ENCODE peak calls at places on chromosomes 4 and X, in five cellular contexts. E is uterus, P is HepG2, O is H54, U is Peyer's patch. Z is an unnamed sample.

GRCh38 chr4:20496078-20496477 is 204.2 kb upstream of the PACRGL start:
- DNase-seq in E (no peak), P (no peak), O (no peak), U (no peak), Z (no peak)

GRCh38 chrX:13968198-13968597 is 61.5 kb downstream of the GEMIN8 start:
- DNase-seq in E (no peak), P (no peak), O (no peak), U (no peak), Z (no peak)

GRCh38 chr4:56050584-56050983 is 101.8 kb downstream of the CEP135 start:
- DNase-seq in E (no peak), P (no peak), O (no peak), U (no peak), Z (peak)

GRCh38 chr4:20251796-20252655 is at the start of gene SLIT2:
- DNase-seq in E (peak), P (peak), O (peak), U (peak), Z (peak)

GRCh38 chrX:100895365-100896075 is 21.4 kb upstream of the NOX1 start:
- DNase-seq in E (no peak), P (peak), O (no peak), U (peak), Z (peak)

GRCh38 chr4:126839066-126839465 is 793.7 kb upstream of the INTU start:
- DNase-seq in E (no peak), P (no peak), O (no peak), U (no peak), Z (no peak)

GRCh38 chr4:85580489-85580888 is 105.5 kb downstream of the ARHGAP24 start:
- DNase-seq in E (no peak), P (no peak), O (no peak), U (no peak), Z (no peak)

GRCh38 chr4:123832173-123833026 is 435.8 kb downstream of the SPRY1 start:
- DNase-seq in E (peak), P (no peak), O (peak), U (no peak), Z (no peak)

GRCh38 chrX:97551821-97552220 is 668.1 kb downstream of the RPA4 start:
- DNase-seq in E (no peak), P (no peak), O (no peak), U (no peak), Z (no peak)

GRCh38 chrX:22314692-22315091 is 42.0 kb downstream of the CBLL2 start:
- DNase-seq in E (peak), P (no peak), O (no peak), U (no peak), Z (no peak)

GRCh38 chr4:26032142-26032541 is 118.1 kb downstream of the SMIM20 start:
- DNase-seq in E (no peak), P (no peak), O (no peak), U (no peak), Z (no peak)

GRCh38 chr4:173513651-173514050 is 16.4 kb downstream of the HAND2 start:
- DNase-seq in E (no peak), P (no peak), O (no peak), U (no peak), Z (no peak)

GRCh38 chrX:84188320-84188834 is 378 bp upstream of the RPS6KA6 start:
- DNase-seq in E (peak), P (no peak), O (no peak), U (peak), Z (no peak)

GRCh38 chrX:118528089-118528753 is 32.6 kb downstream of the DOCK11 start:
- DNase-seq in E (no peak), P (no peak), O (no peak), U (peak), Z (no peak)

GRCh38 chrX:135384161-135384836 is 37.4 kb upstream of the SMIM10L2A start:
- DNase-seq in E (no peak), P (no peak), O (no peak), U (peak), Z (no peak)

GRCh38 chr4:101183658-101184373 is 163.5 kb downstream of the PPP3CA start:
- DNase-seq in E (no peak), P (no peak), O (no peak), U (no peak), Z (no peak)

GRCh38 chr4:163600731-163601130 is 106.2 kb downstream of the TMA16 start:
- DNase-seq in E (no peak), P (no peak), O (no peak), U (no peak), Z (no peak)

GRCh38 chr4:168694669-168695068 is 197.8 kb downstream of the PALLD start:
- DNase-seq in E (no peak), P (no peak), O (no peak), U (no peak), Z (no peak)

GRCh38 chrX:95893632-95894031 is 791.0 kb upstream of the DIAPH2 start:
- DNase-seq in E (no peak), P (no peak), O (no peak), U (no peak), Z (no peak)

GRCh38 chrX:16733013-16733412 is 13.6 kb downstream of the SYAP1 start:
- DNase-seq in E (no peak), P (no peak), O (no peak), U (no peak), Z (no peak)

GRCh38 chrX:68999351-68999750 is 165.9 kb downstream of the PJA1 start:
- DNase-seq in E (no peak), P (no peak), O (no peak), U (no peak), Z (no peak)

GRCh38 chr4:86013623-86014022 is 346.2 kb downstream of the MAPK10 start:
- DNase-seq in E (no peak), P (no peak), O (no peak), U (no peak), Z (no peak)

GRCh38 chrX:72003811-72004750 is 93.4 kb downstream of the NHSL2 start:
- DNase-seq in E (no peak), P (no peak), O (no peak), U (no peak), Z (no peak)

GRCh38 chr4:188008377-188008776 is 12.8 kb downstream of the ZFP42 start:
- DNase-seq in E (no peak), P (no peak), O (peak), U (no peak), Z (no peak)

GRCh38 chrX:2318371-2318770 is 182.4 kb downstream of the DHRSX start:
- DNase-seq in E (no peak), P (no peak), O (no peak), U (no peak), Z (no peak)

GRCh38 chrX:85303544-85303943 is 59.8 kb downstream of the ZNF711 start:
- DNase-seq in E (no peak), P (no peak), O (no peak), U (no peak), Z (no peak)

GRCh38 chrX:96538104-96538725 is 146.4 kb upstream of the DIAPH2 start:
- DNase-seq in E (no peak), P (no peak), O (no peak), U (no peak), Z (no peak)

GRCh38 chrX:55135171-55135570 is 46.4 kb downstream of the PAGE2 start:
- DNase-seq in E (peak), P (peak), O (no peak), U (peak), Z (peak)

GRCh38 chrX:97026406-97026805 is 142.7 kb downstream of the RPA4 start:
- DNase-seq in E (no peak), P (no peak), O (no peak), U (no peak), Z (peak)

GRCh38 chr4:26055855-26056254 is 141.8 kb downstream of the SMIM20 start:
- DNase-seq in E (no peak), P (no peak), O (no peak), U (no peak), Z (no peak)

GRCh38 chr4:158094413-158095110 is 78.3 kb downstream of the GASK1B start:
- DNase-seq in E (peak), P (peak), O (peak), U (no peak), Z (no peak)

GRCh38 chr4:119212964-119213606 is 572 bp downstream of the USP53 start:
- DNase-seq in E (peak), P (peak), O (peak), U (peak), Z (peak)
- TF ChIP-seq POLR2A in E (peak), P (peak), O (peak), U (no peak), Z (no peak)

GRCh38 chr4:38782452-38783108 is at the start of gene TLR10:
- DNase-seq in E (peak), P (peak), O (no peak), U (peak), Z (peak)

GRCh38 chr4:38783109-38783460 is 295 bp upstream of the TLR10 start:
- DNase-seq in E (no peak), P (no peak), O (no peak), U (no peak), Z (no peak)

GRCh38 chr4:38785041-38785790 is 2.4 kb upstream of the TLR10 start:
- DNase-seq in E (no peak), P (no peak), O (no peak), U (no peak), Z (no peak)

GRCh38 chr4:38784141-38784540 is 1.4 kb upstream of the TLR10 start:
- DNase-seq in E (no peak), P (no peak), O (no peak), U (no peak), Z (no peak)

GRCh38 chr4:38781854-38782261 is 932 bp downstream of the TLR10 start:
- DNase-seq in E (no peak), P (no peak), O (no peak), U (no peak), Z (no peak)
- TF ChIP-seq POLR2A in E (no peak), P (no peak), O (no peak), U (no peak), Z (no peak)

GRCh38 chr4:40231464-40231863 is 34.6 kb downstream of the RHOH start:
- DNase-seq in E (no peak), P (no peak), O (no peak), U (no peak), Z (no peak)

GRCh38 chr4:40223343-40223742 is 26.5 kb downstream of the RHOH start:
- DNase-seq in E (no peak), P (no peak), O (no peak), U (no peak), Z (no peak)

GRCh38 chr4:40225497-40225896 is 28.7 kb downstream of the RHOH start:
- DNase-seq in E (no peak), P (no peak), O (no peak), U (no peak), Z (no peak)

GRCh38 chr4:40228497-40229365 is 31.9 kb downstream of the RHOH start:
- DNase-seq in E (no peak), P (no peak), O (no peak), U (peak), Z (no peak)

GRCh38 chr4:40227284-40227683 is 30.5 kb downstream of the RHOH start:
- DNase-seq in E (no peak), P (no peak), O (no peak), U (no peak), Z (no peak)
- TF ChIP-seq POLR2A in E (no peak), P (no peak), O (no peak), U (no peak), Z (no peak)

DNA sequence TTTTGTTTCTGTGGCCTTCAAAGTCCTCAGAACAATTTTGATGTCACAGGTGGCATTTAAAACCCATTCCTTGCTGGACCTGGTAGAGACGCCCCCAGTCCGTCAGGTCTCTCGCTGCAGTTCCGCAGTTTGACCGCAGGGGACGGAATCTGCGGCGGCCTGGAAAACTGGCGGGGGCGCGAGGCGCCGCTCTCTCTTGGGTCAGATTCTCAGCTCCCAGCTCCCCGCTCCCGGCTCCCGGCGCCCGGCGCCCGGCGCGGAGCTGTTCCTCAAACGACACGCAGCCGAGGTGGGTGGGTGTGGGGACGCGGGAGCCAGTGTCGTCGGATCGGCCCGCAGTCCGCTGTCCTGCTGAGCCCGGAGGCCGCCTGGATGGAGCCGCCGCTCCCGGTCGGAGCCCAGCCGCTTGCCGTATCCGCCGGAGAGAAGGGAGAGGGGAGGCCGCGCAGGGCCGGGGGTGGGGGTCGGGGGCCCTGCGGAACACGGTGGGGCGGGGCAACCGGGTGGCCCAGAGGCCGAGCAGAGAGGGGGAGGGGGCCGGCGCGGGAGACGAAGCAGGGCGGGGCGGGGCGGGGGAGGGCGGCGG is at the start of gene OCRL:
- DNase-seq in E (peak), P (peak), O (peak), U (peak), Z (peak)
- TF ChIP-seq POLR2A in E (no peak), P (peak), O (peak), U (no peak), Z (no peak)

GRCh38 chr4:76691767-76692689 is 205.9 kb downstream of the SOWAHB start:
- DNase-seq in E (no peak), P (no peak), O (no peak), U (peak), Z (no peak)
- TF ChIP-seq POLR2A in E (no peak), P (no peak), O (no peak), U (peak), Z (no peak)

DNA sequence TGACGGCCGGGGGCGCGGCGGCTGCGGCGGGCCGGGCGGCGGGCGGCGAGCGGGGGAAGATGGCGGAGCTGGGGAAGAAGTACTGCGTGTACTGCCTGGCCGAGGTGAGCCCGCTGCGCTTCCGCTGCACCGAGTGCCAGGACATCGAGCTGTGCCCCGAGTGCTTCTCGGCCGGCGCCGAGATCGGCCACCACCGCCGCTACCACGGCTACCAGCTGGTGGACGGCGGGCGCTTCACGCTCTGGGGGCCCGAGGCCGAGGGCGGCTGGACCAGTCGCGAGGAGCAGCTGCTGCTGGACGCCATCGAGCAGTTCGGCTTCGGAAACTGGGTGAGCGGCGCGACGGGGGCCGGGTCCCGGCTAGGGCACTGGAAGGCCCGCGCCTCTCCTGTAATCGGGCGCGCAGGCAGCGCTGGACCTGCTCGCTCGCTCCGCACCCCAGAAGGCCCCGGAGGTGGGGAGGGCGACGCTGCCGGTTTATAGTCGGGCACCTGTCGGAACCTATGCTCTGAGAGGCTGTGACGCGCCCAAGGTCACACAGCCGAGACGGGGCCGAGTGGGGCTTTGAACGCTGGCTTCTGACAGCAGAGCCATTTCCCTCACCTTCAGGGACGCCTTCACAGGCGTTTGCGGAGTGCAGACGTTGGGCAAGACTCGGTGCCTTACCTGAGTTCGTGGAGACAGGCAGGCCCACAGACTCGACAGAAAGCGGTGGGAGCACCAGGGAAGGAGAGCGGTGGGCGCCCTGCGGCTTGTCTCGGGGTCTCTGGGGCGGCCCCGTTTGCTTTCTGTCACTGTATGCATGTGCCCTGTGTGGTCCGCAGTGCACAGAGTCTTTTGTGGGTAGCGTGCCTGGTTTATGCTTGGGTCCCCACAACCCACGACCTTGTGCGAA is 596 bp downstream of the TADA2B start:
- DNase-seq in E (no peak), P (no peak), O (peak), U (peak), Z (peak)
- TF ChIP-seq POLR2A in E (no peak), P (peak), O (peak), U (peak), Z (peak)